ENCODE peak calls at places on chromosome 9, in eight cellular contexts. D is stimulated activated CD4-positive, alpha-beta T cell treated with anti-CD3 and anti-CD28 coated beads, Interleukin-1b, Interleukin-23, amount 100 ng/mL, for 4 hours; M is trophoblast cell; P is naive B cell; I is NCI-H82; H is GM12891; Y is tibial nerve; Q is left ventricle myocardium inferior. L is an unnamed sample.
A peak's percentile ranks its signal among the peaks of the same experiment; 100 is the strongest.

GRCh38 chr9:90539266-90539665 is 103.4 kb downstream of the DIRAS2 start:
- DNase-seq in D (no peak), M (no peak), P (no peak), I (no peak), H (no peak), Y (no peak), Q (no peak), L (no peak)

GRCh38 chr9:99000480-99001395 is 57.0 kb downstream of the COL15A1 start:
- DNase-seq in D (peak; percentile 43), M (peak; percentile 82), P (peak; percentile 48), I (peak; percentile 69), H (peak; percentile 41), Y (no peak), Q (peak; percentile 50), L (no peak)

GRCh38 chr9:134962065-134962997 is 44.6 kb upstream of the FCN1 start:
- DNase-seq in D (no peak), M (no peak), P (no peak), I (no peak), H (no peak), Y (no peak), Q (no peak), L (no peak)

GRCh38 chr9:115923903-115924668 is 229.5 kb upstream of the PAPPA start:
- DNase-seq in D (no peak), M (no peak), P (no peak), I (no peak), H (no peak), Y (no peak), Q (no peak), L (no peak)

GRCh38 chr9:129469188-129469987 is 151.5 kb downstream of the C9orf50 start:
- DNase-seq in D (no peak), M (no peak), P (no peak), I (no peak), H (no peak), Y (no peak), Q (no peak), L (no peak)

GRCh38 chr9:120740135-120740534 is 25.9 kb upstream of the MEGF9 start:
- DNase-seq in D (no peak), M (no peak), P (no peak), I (no peak), H (no peak), Y (no peak), Q (no peak), L (peak; percentile 38)

GRCh38 chr9:19184144-19184917 is 46.2 kb upstream of the DENND4C start:
- DNase-seq in D (peak; percentile 53), M (peak; percentile 67), P (peak; percentile 31), I (no peak), H (peak; percentile 40), Y (peak; percentile 58), Q (peak; percentile 70), L (peak; percentile 95)

GRCh38 chr9:94919376-94920098 is 193.0 kb downstream of the AOPEP start:
- DNase-seq in D (no peak), M (peak; percentile 92), P (no peak), I (no peak), H (no peak), Y (no peak), Q (no peak), L (no peak)

GRCh38 chr9:86321373-86321772 is 32.8 kb downstream of the TUT7 start:
- DNase-seq in D (no peak), M (peak; percentile 75), P (no peak), I (no peak), H (no peak), Y (no peak), Q (no peak), L (no peak)

GRCh38 chr9:106945727-106946690 is 83.0 kb downstream of the ZNF462 start:
- DNase-seq in D (no peak), M (no peak), P (no peak), I (no peak), H (no peak), Y (no peak), Q (no peak), L (no peak)

GRCh38 chr9:129834489-129835127 is 467 bp downstream of the C9orf78 start:
- DNase-seq in D (peak; percentile 32), M (no peak), P (peak; percentile 36), I (peak; percentile 49), H (no peak), Y (no peak), Q (no peak), L (no peak)

GRCh38 chr9:81999806-82000205 is 11.2 kb downstream of the SPATA31D1 start:
- DNase-seq in D (no peak), M (no peak), P (no peak), I (no peak), H (no peak), Y (no peak), Q (no peak), L (no peak)

GRCh38 chr9:102841376-102841775 is 153.8 kb upstream of the CYLC2 start:
- DNase-seq in D (no peak), M (no peak), P (no peak), I (no peak), H (no peak), Y (no peak), Q (no peak), L (no peak)

GRCh38 chr9:35042081-35042604 is 30.3 kb downstream of the VCP start:
- DNase-seq in D (no peak), M (peak; percentile 96), P (no peak), I (no peak), H (no peak), Y (no peak), Q (no peak), L (no peak)

GRCh38 chr9:128254855-128255759 is 20.7 kb downstream of the GOLGA2 start:
- DNase-seq in D (peak; percentile 55), M (peak; percentile 48), P (peak; percentile 44), I (peak; percentile 85), H (peak; percentile 80), Y (no peak), Q (peak; percentile 66), L (no peak)

GRCh38 chr9:106587021-106587420 is 275.9 kb upstream of the ZNF462 start:
- DNase-seq in D (no peak), M (no peak), P (no peak), I (no peak), H (no peak), Y (no peak), Q (no peak), L (no peak)

GRCh38 chr9:254516-254915 is 39.9 kb downstream of the DOCK8 start:
- DNase-seq in D (no peak), M (no peak), P (no peak), I (no peak), H (no peak), Y (no peak), Q (no peak), L (no peak)

GRCh38 chr9:96437454-96437853 is 12.5 kb upstream of the HABP4 start:
- DNase-seq in D (no peak), M (no peak), P (no peak), I (no peak), H (no peak), Y (no peak), Q (no peak), L (no peak)

GRCh38 chr9:111180801-111181200 is 142.5 kb upstream of the LPAR1 start:
- DNase-seq in D (no peak), M (no peak), P (no peak), I (no peak), H (no peak), Y (no peak), Q (no peak), L (no peak)

GRCh38 chr9:100884518-100884917 is 144.0 kb upstream of the PLPPR1 start:
- DNase-seq in D (no peak), M (no peak), P (no peak), I (no peak), H (no peak), Y (no peak), Q (no peak), L (no peak)

GRCh38 chr9:134175808-134176598 is 11.6 kb upstream of the RNU6ATAC start:
- DNase-seq in D (no peak), M (no peak), P (no peak), I (no peak), H (no peak), Y (no peak), Q (no peak), L (no peak)

GRCh38 chr9:136951541-136952353 is at the start of gene LCN12:
- DNase-seq in D (no peak), M (no peak), P (no peak), I (no peak), H (no peak), Y (no peak), Q (no peak), L (no peak)

GRCh38 chr9:107397076-107398049 is 92.2 kb downstream of the KLF4 start:
- DNase-seq in D (no peak), M (no peak), P (no peak), I (no peak), H (no peak), Y (no peak), Q (no peak), L (no peak)

GRCh38 chr9:134034215-134035040 is 9.1 kb downstream of the BRD3OS start:
- DNase-seq in D (no peak), M (no peak), P (no peak), I (no peak), H (no peak), Y (no peak), Q (no peak), L (no peak)

GRCh38 chr9:125854553-125855275 is 107.5 kb downstream of the PBX3 start:
- DNase-seq in D (no peak), M (no peak), P (no peak), I (no peak), H (no peak), Y (no peak), Q (no peak), L (no peak)

GRCh38 chr9:110638381-110638954 is 30.1 kb upstream of the MUSK start:
- DNase-seq in D (no peak), M (no peak), P (no peak), I (peak; percentile 31), H (no peak), Y (no peak), Q (no peak), L (no peak)

GRCh38 chr9:27436234-27436633 is 87.9 kb upstream of the IFNK start:
- DNase-seq in D (no peak), M (peak; percentile 58), P (no peak), I (no peak), H (no peak), Y (no peak), Q (no peak), L (no peak)

GRCh38 chr9:117938896-117939295 is 234.7 kb downstream of the TLR4 start:
- DNase-seq in D (no peak), M (no peak), P (no peak), I (no peak), H (no peak), Y (no peak), Q (no peak), L (no peak)

GRCh38 chr9:122228191-122228905 is 409 bp downstream of the LHX6 start:
- DNase-seq in D (no peak), M (no peak), P (no peak), I (peak; percentile 21), H (peak; percentile 42), Y (no peak), Q (no peak), L (peak; percentile 47)

GRCh38 chr9:121612511-121612998 is 38.9 kb upstream of the DAB2IP start:
- DNase-seq in D (no peak), M (peak; percentile 62), P (no peak), I (no peak), H (no peak), Y (no peak), Q (no peak), L (no peak)

GRCh38 chr9:125845271-125845808 is 98.2 kb downstream of the PBX3 start:
- DNase-seq in D (no peak), M (no peak), P (no peak), I (peak; percentile 25), H (no peak), Y (no peak), Q (no peak), L (no peak)

GRCh38 chr9:21812415-21812814 is 10.0 kb downstream of the MTAP start:
- DNase-seq in D (no peak), M (peak; percentile 79), P (no peak), I (no peak), H (no peak), Y (no peak), Q (no peak), L (no peak)

GRCh38 chr9:92312887-92313623 is 12.1 kb downstream of the NOL8 start:
- DNase-seq in D (no peak), M (no peak), P (no peak), I (no peak), H (no peak), Y (no peak), Q (no peak), L (no peak)

GRCh38 chr9:3980771-3981170 is 319.1 kb downstream of the GLIS3 start:
- DNase-seq in D (no peak), M (no peak), P (no peak), I (no peak), H (no peak), Y (no peak), Q (no peak), L (no peak)

L was measured in right atrium auricular region.